ENCODE peak calls at places on chromosomes 2 and 18, in ten cellular contexts. O, P, J, L, Z, S, K, W, B and R are unnamed samples.

GRCh38 chr18:52339891-52340371 is at the start of gene DCC:
- DNase-seq in O (no peak), P (peak), J (peak), L (no peak), Z (peak), S (no peak), K (peak), W (peak), B (no peak), R (no peak)

GRCh38 chr18:36186461-36187137 is 698 bp upstream of the MOCOS start:
- DNase-seq in O (no peak), P (no peak), J (peak), L (no peak), Z (no peak), S (peak), K (no peak), W (peak), B (no peak), R (no peak)

GRCh38 chr2:165682546-165682945 is 111.5 kb downstream of the GALNT3 start:
- DNase-seq in O (no peak), P (no peak), J (no peak), L (no peak), Z (no peak), S (no peak), K (no peak), W (no peak), B (no peak), R (no peak)

GRCh38 chr2:212484563-212485080 is 54.0 kb downstream of the ERBB4 start:
- DNase-seq in O (no peak), P (no peak), J (no peak), L (no peak), Z (no peak), S (no peak), K (no peak), W (no peak), B (no peak), R (no peak)

GRCh38 chr2:132941296-132942020 is 271.5 kb upstream of the LYPD1 start:
- DNase-seq in O (no peak), P (no peak), J (no peak), L (no peak), Z (no peak), S (no peak), K (no peak), W (no peak), B (no peak), R (no peak)

GRCh38 chr2:20129320-20130274 is 78.2 kb upstream of the LAPTM4A start:
- DNase-seq in O (no peak), P (peak), J (no peak), L (no peak), Z (no peak), S (no peak), K (no peak), W (no peak), B (no peak), R (no peak)

GRCh38 chr2:240235149-240235803 is 94.8 kb upstream of the OTOS start:
- DNase-seq in O (no peak), P (no peak), J (no peak), L (peak), Z (no peak), S (no peak), K (no peak), W (no peak), B (no peak), R (no peak)

GRCh38 chr2:83531211-83531610 is 927.9 kb downstream of the SUCLG1 start:
- DNase-seq in O (no peak), P (peak), J (no peak), L (no peak), Z (no peak), S (no peak), K (peak), W (no peak), B (no peak), R (no peak)

GRCh38 chr2:27202829-27203228 is 9.0 kb upstream of the ATRAID start:
- DNase-seq in O (no peak), P (no peak), J (no peak), L (no peak), Z (peak), S (no peak), K (no peak), W (no peak), B (no peak), R (no peak)